ENCODE peak calls at places on chromosome 2, in nine cellular contexts. One of them, this sample, is unnamed.

GRCh38 chr2:113195923-113196501 is 22.2 kb downstream of the PSD4 start:
- DNase-seq in IMR-90: no peak
- DNase-seq in A549: no peak
- DNase-seq in ovary: no peak
- DNase-seq in spleen: peak; percentile 59
- DNase-seq in HepG2: no peak
- DNase-seq in esophagus squamous epithelium: no peak
- DNase-seq in K562: no peak
- DNase-seq in endothelial cell of umbilical vein: no peak
- DNase-seq in this sample: no peak

GRCh38 chr2:90077948-90078347 is 1386.5 kb downstream of the RPIA start:
- DNase-seq in IMR-90: no peak
- DNase-seq in A549: no peak
- DNase-seq in ovary: no peak
- DNase-seq in spleen: no peak
- DNase-seq in HepG2: no peak
- DNase-seq in esophagus squamous epithelium: no peak
- DNase-seq in K562: no peak
- DNase-seq in endothelial cell of umbilical vein: no peak
- DNase-seq in this sample: no peak

GRCh38 chr2:30808695-30809094 is 1.4 kb upstream of the CAPN13 start:
- DNase-seq in IMR-90: no peak
- DNase-seq in A549: no peak
- DNase-seq in ovary: no peak
- DNase-seq in spleen: no peak
- DNase-seq in HepG2: no peak
- DNase-seq in esophagus squamous epithelium: no peak
- DNase-seq in K562: no peak
- DNase-seq in endothelial cell of umbilical vein: no peak
- DNase-seq in this sample: no peak

GRCh38 chr2:62293490-62294212 is 97.7 kb downstream of the B3GNT2 start:
- DNase-seq in IMR-90: no peak
- DNase-seq in A549: peak; percentile 7
- DNase-seq in ovary: peak; percentile 59
- DNase-seq in spleen: no peak
- DNase-seq in HepG2: peak; percentile 51
- DNase-seq in esophagus squamous epithelium: no peak
- DNase-seq in K562: no peak
- DNase-seq in endothelial cell of umbilical vein: peak; percentile 50
- DNase-seq in this sample: peak; percentile 54

GRCh38 chr2:80073134-80073561 is 231.4 kb downstream of the LRRTM1 start:
- DNase-seq in IMR-90: peak; percentile 73
- DNase-seq in A549: peak; percentile 68
- DNase-seq in ovary: no peak
- DNase-seq in spleen: no peak
- DNase-seq in HepG2: peak; percentile 60
- DNase-seq in esophagus squamous epithelium: no peak
- DNase-seq in K562: peak; percentile 63
- DNase-seq in endothelial cell of umbilical vein: peak; percentile 16
- DNase-seq in this sample: peak; percentile 57

GRCh38 chr2:145066795-145067194 is 546.9 kb upstream of the ZEB2 start:
- DNase-seq in IMR-90: no peak
- DNase-seq in A549: no peak
- DNase-seq in ovary: no peak
- DNase-seq in spleen: no peak
- DNase-seq in HepG2: no peak
- DNase-seq in esophagus squamous epithelium: no peak
- DNase-seq in K562: no peak
- DNase-seq in endothelial cell of umbilical vein: no peak
- DNase-seq in this sample: no peak

GRCh38 chr2:188399159-188399558 is 107.5 kb downstream of the GULP1 start:
- DNase-seq in IMR-90: peak; percentile 69
- DNase-seq in A549: no peak
- DNase-seq in ovary: no peak
- DNase-seq in spleen: no peak
- DNase-seq in HepG2: no peak
- DNase-seq in esophagus squamous epithelium: no peak
- DNase-seq in K562: no peak
- DNase-seq in endothelial cell of umbilical vein: no peak
- DNase-seq in this sample: no peak

GRCh38 chr2:74292752-74293151 is 50.5 kb downstream of the SLC4A5 start:
- DNase-seq in IMR-90: peak; percentile 24
- DNase-seq in A549: peak; percentile 35
- DNase-seq in ovary: no peak
- DNase-seq in spleen: no peak
- DNase-seq in HepG2: peak; percentile 82
- DNase-seq in esophagus squamous epithelium: no peak
- DNase-seq in K562: no peak
- DNase-seq in endothelial cell of umbilical vein: no peak
- DNase-seq in this sample: no peak

GRCh38 chr2:204737296-204737695 is 192.0 kb downstream of the PARD3B start:
- DNase-seq in IMR-90: no peak
- DNase-seq in A549: no peak
- DNase-seq in ovary: no peak
- DNase-seq in spleen: no peak
- DNase-seq in HepG2: no peak
- DNase-seq in esophagus squamous epithelium: no peak
- DNase-seq in K562: no peak
- DNase-seq in endothelial cell of umbilical vein: no peak
- DNase-seq in this sample: no peak

GRCh38 chr2:187008111-187008510 is 159.1 kb upstream of the ZSWIM2 start:
- DNase-seq in IMR-90: peak; percentile 43
- DNase-seq in A549: no peak
- DNase-seq in ovary: no peak
- DNase-seq in spleen: no peak
- DNase-seq in HepG2: no peak
- DNase-seq in esophagus squamous epithelium: no peak
- DNase-seq in K562: no peak
- DNase-seq in endothelial cell of umbilical vein: peak; percentile 8
- DNase-seq in this sample: no peak

GRCh38 chr2:152571035-152571766 is 146.1 kb downstream of the PRPF40A start:
- DNase-seq in IMR-90: peak; percentile 54
- DNase-seq in A549: no peak
- DNase-seq in ovary: no peak
- DNase-seq in spleen: no peak
- DNase-seq in HepG2: no peak
- DNase-seq in esophagus squamous epithelium: no peak
- DNase-seq in K562: no peak
- DNase-seq in endothelial cell of umbilical vein: no peak
- DNase-seq in this sample: no peak

GRCh38 chr2:180520816-180521595 is 459.4 kb upstream of the UBE2E3 start:
- DNase-seq in IMR-90: peak; percentile 65
- DNase-seq in A549: peak; percentile 66
- DNase-seq in ovary: no peak
- DNase-seq in spleen: no peak
- DNase-seq in HepG2: peak; percentile 27
- DNase-seq in esophagus squamous epithelium: no peak
- DNase-seq in K562: no peak
- DNase-seq in endothelial cell of umbilical vein: peak; percentile 36
- DNase-seq in this sample: no peak

GRCh38 chr2:228474466-228474865 is 293.0 kb upstream of the SPHKAP start:
- DNase-seq in IMR-90: no peak
- DNase-seq in A549: no peak
- DNase-seq in ovary: no peak
- DNase-seq in spleen: no peak
- DNase-seq in HepG2: no peak
- DNase-seq in esophagus squamous epithelium: no peak
- DNase-seq in K562: no peak
- DNase-seq in endothelial cell of umbilical vein: no peak
- DNase-seq in this sample: no peak

GRCh38 chr2:191572319-191572718 is 105.6 kb upstream of the NABP1 start:
- DNase-seq in IMR-90: no peak
- DNase-seq in A549: no peak
- DNase-seq in ovary: no peak
- DNase-seq in spleen: no peak
- DNase-seq in HepG2: no peak
- DNase-seq in esophagus squamous epithelium: no peak
- DNase-seq in K562: no peak
- DNase-seq in endothelial cell of umbilical vein: no peak
- DNase-seq in this sample: no peak

GRCh38 chr2:68889500-68889899 is 18.3 kb upstream of the BMP10 start:
- DNase-seq in IMR-90: peak; percentile 64
- DNase-seq in A549: no peak
- DNase-seq in ovary: no peak
- DNase-seq in spleen: no peak
- DNase-seq in HepG2: no peak
- DNase-seq in esophagus squamous epithelium: no peak
- DNase-seq in K562: no peak
- DNase-seq in endothelial cell of umbilical vein: no peak
- DNase-seq in this sample: no peak

GRCh38 chr2:39664898-39665591 is 672 bp upstream of the TMEM178A start:
- DNase-seq in IMR-90: no peak
- DNase-seq in A549: no peak
- DNase-seq in ovary: no peak
- DNase-seq in spleen: no peak
- DNase-seq in HepG2: no peak
- DNase-seq in esophagus squamous epithelium: no peak
- DNase-seq in K562: no peak
- DNase-seq in endothelial cell of umbilical vein: no peak
- DNase-seq in this sample: no peak

GRCh38 chr2:168678153-168678853 is 124.1 kb upstream of the NOSTRIN start:
- DNase-seq in IMR-90: no peak
- DNase-seq in A549: no peak
- DNase-seq in ovary: no peak
- DNase-seq in spleen: no peak
- DNase-seq in HepG2: no peak
- DNase-seq in esophagus squamous epithelium: no peak
- DNase-seq in K562: no peak
- DNase-seq in endothelial cell of umbilical vein: no peak
- DNase-seq in this sample: no peak

GRCh38 chr2:78718483-78718882 is 307.0 kb upstream of the REG3G start:
- DNase-seq in IMR-90: no peak
- DNase-seq in A549: no peak
- DNase-seq in ovary: no peak
- DNase-seq in spleen: no peak
- DNase-seq in HepG2: no peak
- DNase-seq in esophagus squamous epithelium: no peak
- DNase-seq in K562: no peak
- DNase-seq in endothelial cell of umbilical vein: no peak
- DNase-seq in this sample: no peak

GRCh38 chr2:56682397-56682760 is 498.6 kb downstream of the CCDC85A start:
- DNase-seq in IMR-90: no peak
- DNase-seq in A549: no peak
- DNase-seq in ovary: no peak
- DNase-seq in spleen: no peak
- DNase-seq in HepG2: no peak
- DNase-seq in esophagus squamous epithelium: no peak
- DNase-seq in K562: no peak
- DNase-seq in endothelial cell of umbilical vein: no peak
- DNase-seq in this sample: no peak

GRCh38 chr2:203802277-203803045 is 65.1 kb upstream of the CTLA4 start:
- DNase-seq in IMR-90: peak; percentile 50
- DNase-seq in A549: no peak
- DNase-seq in ovary: no peak
- DNase-seq in spleen: no peak
- DNase-seq in HepG2: no peak
- DNase-seq in esophagus squamous epithelium: no peak
- DNase-seq in K562: no peak
- DNase-seq in endothelial cell of umbilical vein: no peak
- DNase-seq in this sample: no peak

GRCh38 chr2:210170442-210171303 is 536 bp downstream of the KANSL1L start:
- DNase-seq in IMR-90: peak; percentile 94
- DNase-seq in A549: peak; percentile 94
- DNase-seq in ovary: peak; percentile 99
- DNase-seq in spleen: peak; percentile 98
- DNase-seq in HepG2: peak; percentile 94
- DNase-seq in esophagus squamous epithelium: peak; percentile 77
- DNase-seq in K562: peak; percentile 86
- DNase-seq in endothelial cell of umbilical vein: peak; percentile 97
- DNase-seq in this sample: peak; percentile 96
- TF ChIP-seq POLR2A in IMR-90: peak; percentile 66
- TF ChIP-seq POLR2A in A549: no peak
- TF ChIP-seq POLR2A in ovary: peak; percentile 97
- TF ChIP-seq POLR2A in spleen: peak; percentile 49
- TF ChIP-seq POLR2A in HepG2: peak; percentile 74
- TF ChIP-seq POLR2A in esophagus squamous epithelium: no peak
- TF ChIP-seq POLR2A in K562: peak; percentile 73
- TF ChIP-seq POLR2A in endothelial cell of umbilical vein: peak; percentile 67
- TF ChIP-seq POLR2A in this sample: peak; percentile 82

DNA sequence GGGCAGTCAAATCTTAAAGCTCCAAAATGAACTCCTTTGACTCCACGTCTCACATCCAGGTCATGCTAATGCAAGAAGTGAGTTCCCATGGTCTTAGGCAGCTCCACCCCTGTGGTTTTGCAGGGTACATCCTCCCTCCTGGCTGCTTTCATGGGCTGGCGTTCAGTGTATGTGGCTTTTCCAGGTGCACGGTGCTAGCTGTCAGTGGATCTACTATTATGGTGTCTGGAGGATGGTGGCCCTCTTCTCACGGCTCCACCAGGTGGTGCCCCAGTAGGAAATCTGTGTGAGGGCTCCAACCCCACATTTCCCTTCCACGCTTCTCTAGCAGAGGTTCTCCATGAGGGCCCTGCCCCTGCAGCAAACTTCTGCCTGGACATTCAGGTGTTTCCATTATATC is 105.2 kb upstream of the MSTN start:
- DNase-seq in IMR-90: no peak
- DNase-seq in A549: no peak
- DNase-seq in ovary: no peak
- DNase-seq in spleen: no peak
- DNase-seq in HepG2: no peak
- DNase-seq in esophagus squamous epithelium: no peak
- DNase-seq in K562: no peak
- DNase-seq in endothelial cell of umbilical vein: no peak
- DNase-seq in this sample: no peak
- TF ChIP-seq POLR2A in IMR-90: no peak
- TF ChIP-seq POLR2A in A549: no peak
- TF ChIP-seq POLR2A in ovary: no peak
- TF ChIP-seq POLR2A in spleen: no peak
- TF ChIP-seq POLR2A in HepG2: no peak
- TF ChIP-seq POLR2A in esophagus squamous epithelium: no peak
- TF ChIP-seq POLR2A in K562: no peak
- TF ChIP-seq POLR2A in endothelial cell of umbilical vein: no peak
- TF ChIP-seq POLR2A in this sample: no peak

DNA sequence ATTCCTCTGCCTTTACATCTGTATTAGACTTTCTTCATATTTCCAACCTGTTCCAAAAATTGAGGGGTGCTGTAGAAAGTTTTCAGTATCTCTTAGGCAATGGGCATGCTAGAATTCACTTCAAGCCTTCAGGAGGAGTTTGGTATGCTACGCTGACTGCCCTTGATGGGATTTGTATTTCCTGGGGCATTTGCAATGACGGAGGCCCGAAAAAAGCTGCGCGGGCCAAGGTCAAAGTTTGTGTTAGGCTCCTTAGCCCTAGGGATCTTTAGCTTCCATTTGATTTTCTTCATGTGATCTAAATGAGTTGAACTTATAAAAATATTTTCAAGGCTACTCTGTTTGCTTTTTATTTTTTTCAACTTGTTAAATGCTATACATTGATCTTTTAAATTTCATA is 5.1 kb downstream of the CPS1 start:
- DNase-seq in IMR-90: no peak
- DNase-seq in A549: no peak
- DNase-seq in ovary: no peak
- DNase-seq in spleen: no peak
- DNase-seq in HepG2: no peak
- DNase-seq in esophagus squamous epithelium: no peak
- DNase-seq in K562: no peak
- DNase-seq in endothelial cell of umbilical vein: no peak
- DNase-seq in this sample: no peak
- TF ChIP-seq POLR2A in IMR-90: no peak
- TF ChIP-seq POLR2A in A549: no peak
- TF ChIP-seq POLR2A in ovary: no peak
- TF ChIP-seq POLR2A in spleen: no peak
- TF ChIP-seq POLR2A in HepG2: no peak
- TF ChIP-seq POLR2A in esophagus squamous epithelium: no peak
- TF ChIP-seq POLR2A in K562: no peak
- TF ChIP-seq POLR2A in endothelial cell of umbilical vein: no peak
- TF ChIP-seq POLR2A in this sample: no peak

GRCh38 chr2:130342020-130342532 is 621 bp upstream of the IMP4 start:
- DNase-seq in IMR-90: peak; percentile 91
- DNase-seq in A549: peak; percentile 97
- DNase-seq in ovary: peak; percentile 84
- DNase-seq in spleen: peak; percentile 95
- DNase-seq in HepG2: peak; percentile 96
- DNase-seq in esophagus squamous epithelium: peak; percentile 53
- DNase-seq in K562: peak; percentile 89
- DNase-seq in endothelial cell of umbilical vein: peak; percentile 97
- DNase-seq in this sample: peak; percentile 94
- TF ChIP-seq POLR2A in IMR-90: no peak
- TF ChIP-seq POLR2A in A549: peak; percentile 34
- TF ChIP-seq POLR2A in ovary: peak; percentile 3
- TF ChIP-seq POLR2A in spleen: no peak
- TF ChIP-seq POLR2A in HepG2: peak; percentile 73
- TF ChIP-seq POLR2A in esophagus squamous epithelium: no peak
- TF ChIP-seq POLR2A in K562: peak; percentile 58
- TF ChIP-seq POLR2A in endothelial cell of umbilical vein: no peak
- TF ChIP-seq POLR2A in this sample: peak; percentile 81

This sample was measured in erythroblast.